ENCODE peak calls at places on chromosomes 6 and 20, in four cellular contexts. B is mucosa of descending colon, E is choroid plexus epithelial cell, X is SK-N-SH. Q is an unnamed sample.

GRCh38 chr6:106512958-106513480 is 116.3 kb downstream of the RTN4IP1 start:
- DNase-seq in B (no peak), E (no peak), X (no peak), Q (no peak)

GRCh38 chr20:52682271-52682670 is 289.9 kb upstream of the TSHZ2 start:
- DNase-seq in B (no peak), E (no peak), X (no peak), Q (no peak)

GRCh38 chr20:42857446-42857845 is 332.3 kb downstream of the PTPRT start:
- DNase-seq in E (no peak), B (no peak), X (no peak), Q (no peak)

GRCh38 chr20:54980321-54980960 is 505.0 kb downstream of the DOK5 start:
- DNase-seq in E (peak), X (peak), B (no peak), Q (no peak)

GRCh38 chr6:89494131-89494793 is 61.3 kb downstream of the ANKRD6 start:
- DNase-seq in X (no peak), E (no peak), B (no peak), Q (no peak)

GRCh38 chr6:11500008-11500407 is 37.5 kb upstream of the TMEM170B start:
- DNase-seq in X (no peak), E (peak), B (no peak), Q (peak)

GRCh38 chr20:63292904-63293303 is at the start of gene COL20A1:
- DNase-seq in B (no peak), E (no peak), X (peak), Q (no peak)

GRCh38 chr6:138161434-138162103 is at the start of gene ARFGEF3:
- DNase-seq in B (peak), E (no peak), X (peak), Q (peak)

GRCh38 chr20:33554914-33555420 is 65.1 kb downstream of the CBFA2T2 start:
- DNase-seq in B (no peak), E (peak), X (no peak), Q (peak)

GRCh38 chr20:24825591-24825990 is 123.5 kb upstream of the CST7 start:
- DNase-seq in X (no peak), B (no peak), E (no peak), Q (no peak)

GRCh38 chr6:25992413-25993037 is 29.9 kb downstream of the TRIM38 start:
- DNase-seq in X (peak), E (peak), B (peak), Q (peak)

DNA sequence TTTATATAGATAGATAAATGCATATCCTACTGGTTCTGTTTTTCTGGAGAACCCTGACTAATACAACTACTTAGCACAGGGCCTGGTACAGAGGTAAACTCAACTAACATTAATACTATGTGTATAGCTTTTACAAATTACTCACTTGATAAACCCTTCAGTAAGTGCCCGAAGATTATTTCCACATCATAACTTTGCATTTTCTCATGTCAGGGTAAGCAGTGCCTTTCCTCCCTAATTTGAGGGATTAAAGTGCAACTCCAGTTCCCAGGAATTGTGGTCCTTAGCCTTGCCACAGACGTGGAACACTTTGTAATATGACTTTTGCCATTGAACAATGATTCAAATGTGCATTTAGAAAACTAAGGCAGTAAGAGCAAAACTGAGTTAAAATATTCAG is 147.5 kb upstream of the SMLR1 start:
- DNase-seq in B (no peak), X (no peak), E (no peak), Q (no peak)
- TF ChIP-seq CTCF in B (no peak), X (no peak), E (no peak), Q (no peak)

GRCh38 chr6:37513155-37513554 is 13.5 kb upstream of the CCDC167 start:
- DNase-seq in E (no peak), B (no peak), X (no peak), Q (no peak)
- H3K4me3 ChIP-seq in E (no peak), B (no peak), X (no peak), Q (no peak)

GRCh38 chr6:124659427-124659826 is 302.8 kb upstream of the RNF217 start:
- DNase-seq in X (no peak), B (no peak), E (no peak), Q (no peak)
- TF ChIP-seq CTCF in X (no peak), B (no peak), E (no peak), Q (no peak)

DNA sequence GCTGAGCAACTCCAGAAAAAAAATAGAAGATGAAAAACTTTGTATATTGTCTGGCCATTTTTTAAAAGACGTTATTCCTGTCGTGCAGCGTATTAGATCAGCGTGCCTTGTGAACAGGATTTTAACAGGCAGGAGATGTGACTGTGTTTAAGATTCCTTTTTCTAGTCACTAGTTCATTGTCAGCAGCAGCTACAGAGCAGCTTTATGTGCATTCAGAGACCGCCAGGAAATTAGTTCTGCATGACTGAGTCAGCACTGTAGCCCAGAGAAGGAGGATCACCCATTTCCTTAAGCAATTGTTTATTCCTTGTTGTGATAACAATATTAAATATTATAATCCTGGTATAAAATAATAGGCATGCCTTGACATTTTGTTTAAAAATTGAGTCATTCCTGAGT is 75.4 kb upstream of the ADGRB3 start:
- DNase-seq in X (no peak), E (no peak), B (no peak), Q (no peak)
- H3K4me3 ChIP-seq in X (no peak), E (no peak), B (no peak), Q (no peak)

Q was measured in cardiac fibroblast.